ENCODE peak calls at places on chromosomes 1 and 21, in nine cellular contexts. B is neural progenitor cell; L is WERI-Rb-1; O is fibroblast of mammary gland; P is activated CD8-positive, alpha-beta T cell treated with anti-CD3 and anti-CD28 coated beads for 36 hours; V is fibroblast of pulmonary artery; I is PC-3; R is GM10248; U is cardiac fibroblast. Z is an unnamed sample.

GRCh38 chr1:109479901-109480300 is 3.8 kb upstream of the ATXN7L2 start:
- DNase-seq in B (no peak), L (no peak), O (no peak), P (no peak), V (no peak), I (no peak), R (no peak), U (no peak), Z (no peak)

GRCh38 chr1:93845554-93846150 is 33.4 kb downstream of the DNTTIP2 start:
- DNase-seq in B (peak), L (no peak), O (peak), P (peak), V (peak), I (peak), R (peak), U (peak), Z (peak)

GRCh38 chr1:237670296-237670695 is 220.4 kb downstream of the ZP4 start:
- DNase-seq in B (no peak), L (no peak), O (no peak), P (no peak), V (no peak), I (no peak), R (no peak), U (no peak), Z (no peak)

GRCh38 chr21:45623436-45623835 is 20.1 kb upstream of the PCBP3 start:
- DNase-seq in B (no peak), L (no peak), O (no peak), P (no peak), V (no peak), I (no peak), R (no peak), U (no peak), Z (no peak)

GRCh38 chr1:18913065-18913502 is 10.7 kb upstream of the ALDH4A1 start:
- DNase-seq in B (peak), L (peak), O (peak), P (peak), V (peak), I (peak), R (peak), U (peak), Z (peak)

GRCh38 chr1:156140879-156141707 is 12.3 kb upstream of the SEMA4A start:
- DNase-seq in B (peak), L (peak), O (peak), P (peak), V (no peak), I (no peak), R (no peak), U (no peak), Z (peak)

GRCh38 chr21:42561742-42562141 is 48.1 kb downstream of the SLC37A1 start:
- DNase-seq in B (no peak), L (no peak), O (no peak), P (no peak), V (no peak), I (no peak), R (peak), U (no peak), Z (peak)

GRCh38 chr1:183873642-183874041 is 68.7 kb downstream of the RGL1 start:
- DNase-seq in B (no peak), L (no peak), O (no peak), P (no peak), V (no peak), I (no peak), R (peak), U (no peak), Z (peak)

GRCh38 chr1:224181453-224181810 is 1.6 kb upstream of the DEGS1 start:
- DNase-seq in B (no peak), L (no peak), O (no peak), P (no peak), V (no peak), I (no peak), R (no peak), U (no peak), Z (no peak)

GRCh38 chr1:11857164-11857853 is 1.4 kb downstream of the NPPB start:
- DNase-seq in B (no peak), L (no peak), O (no peak), P (no peak), V (no peak), I (no peak), R (no peak), U (no peak), Z (no peak)

GRCh38 chr21:34878501-34878900 is 170.6 kb downstream of the RUNX1 start:
- DNase-seq in B (no peak), L (no peak), O (no peak), P (no peak), V (no peak), I (peak), R (no peak), U (no peak), Z (no peak)

GRCh38 chr21:16492892-16493291 is 763.1 kb downstream of the USP25 start:
- DNase-seq in B (no peak), L (no peak), O (no peak), P (no peak), V (no peak), I (no peak), R (no peak), U (no peak), Z (no peak)

GRCh38 chr1:15283500-15283899 is 36.5 kb downstream of the FHAD1 start:
- DNase-seq in B (no peak), L (peak), O (peak), P (no peak), V (no peak), I (peak), R (no peak), U (no peak), Z (no peak)

GRCh38 chr21:40923361-40923760 is 76.4 kb upstream of the DSCAM start:
- DNase-seq in B (no peak), L (no peak), O (no peak), P (no peak), V (no peak), I (no peak), R (no peak), U (no peak), Z (no peak)

GRCh38 chr1:69739181-69739580 is 171.5 kb downstream of the LRRC7 start:
- DNase-seq in B (peak), L (no peak), O (no peak), P (no peak), V (no peak), I (no peak), R (no peak), U (no peak), Z (no peak)

GRCh38 chr1:214362188-214362882 is 81.4 kb downstream of the SMYD2 start:
- DNase-seq in B (no peak), L (no peak), O (peak), P (no peak), V (peak), I (no peak), R (no peak), U (peak), Z (no peak)

GRCh38 chr1:21774835-21775541 is 8.0 kb downstream of the USP48 start:
- DNase-seq in B (no peak), L (no peak), O (no peak), P (no peak), V (no peak), I (no peak), R (no peak), U (no peak), Z (no peak)

GRCh38 chr1:221715321-221716169 is 26.3 kb downstream of the DUSP10 start:
- DNase-seq in B (peak), L (no peak), O (peak), P (no peak), V (no peak), I (peak), R (no peak), U (peak), Z (no peak)

GRCh38 chr1:81703352-81703735 is 97.4 kb upstream of the ADGRL2 start:
- DNase-seq in B (no peak), L (no peak), O (peak), P (no peak), V (peak), I (peak), R (no peak), U (peak), Z (no peak)

GRCh38 chr1:206463137-206463536 is 7.1 kb upstream of the IKBKE start:
- DNase-seq in B (no peak), L (no peak), O (no peak), P (peak), V (no peak), I (no peak), R (no peak), U (no peak), Z (no peak)

GRCh38 chr1:239812580-239812979 is 279.1 kb upstream of the FMN2 start:
- DNase-seq in B (no peak), L (no peak), O (no peak), P (no peak), V (no peak), I (no peak), R (no peak), U (no peak), Z (no peak)

GRCh38 chr1:23039308-23039826 is 20.1 kb downstream of the KDM1A start:
- DNase-seq in B (no peak), L (no peak), O (no peak), P (no peak), V (no peak), I (no peak), R (no peak), U (no peak), Z (no peak)

DNA sequence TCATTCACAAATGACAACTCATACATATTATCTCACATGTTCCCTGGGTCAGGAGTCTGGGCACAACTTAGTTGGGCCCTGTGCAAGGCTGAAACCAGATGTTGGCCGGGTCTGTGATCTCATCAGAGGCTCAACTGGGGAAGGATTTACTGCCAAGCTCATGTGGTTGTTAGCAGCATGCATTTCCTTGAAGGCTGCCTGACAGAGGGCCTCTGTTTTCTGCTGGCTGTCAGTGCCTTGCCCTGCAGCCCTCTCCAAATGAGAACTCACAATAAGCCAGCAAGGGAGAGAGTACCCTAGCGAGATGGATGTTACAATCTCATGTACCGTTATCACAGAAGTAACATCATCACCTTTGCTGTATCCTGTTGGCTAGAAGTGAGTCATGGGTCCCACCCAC is 23.9 kb downstream of the AJAP1 start:
- DNase-seq in B (no peak), L (no peak), O (no peak), P (no peak), V (no peak), I (no peak), R (no peak), U (no peak), Z (no peak)
- TF ChIP-seq CTCF in B (no peak), L (no peak), O (no peak), P (no peak), V (no peak), I (no peak), R (no peak), U (no peak), Z (no peak)

DNA sequence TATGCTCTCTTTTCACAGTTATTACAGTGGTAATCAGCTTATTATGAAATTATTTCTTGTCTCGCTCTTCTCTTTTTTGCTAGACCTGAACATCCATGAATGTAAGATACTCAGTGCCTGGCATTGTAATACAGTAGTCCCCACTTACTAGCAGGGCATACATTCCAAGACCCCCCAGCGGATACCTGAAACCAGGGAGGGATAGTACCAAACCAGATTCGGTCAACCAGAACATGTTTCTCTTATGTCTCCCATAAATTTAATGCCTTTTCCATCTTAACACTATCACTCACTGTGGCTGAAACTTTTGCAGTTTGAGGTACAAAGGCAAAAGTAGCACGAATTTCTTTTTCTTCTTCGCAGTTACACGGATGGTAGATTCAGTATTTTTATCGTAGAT is 24.6 kb upstream of the B3GALT2 start:
- DNase-seq in B (no peak), L (no peak), O (no peak), P (no peak), V (no peak), I (no peak), R (no peak), U (no peak), Z (no peak)
- TF ChIP-seq CTCF in B (no peak), L (no peak), O (no peak), P (no peak), V (no peak), I (no peak), R (no peak), U (no peak), Z (no peak)

GRCh38 chr21:28615276-28615675 is 377.4 kb downstream of the LTN1 start:
- DNase-seq in B (peak), L (no peak), O (peak), P (no peak), V (peak), I (peak), R (no peak), U (peak), Z (no peak)
- TF ChIP-seq CTCF in B (no peak), L (no peak), O (no peak), P (no peak), V (no peak), I (no peak), R (no peak), U (no peak), Z (no peak)

GRCh38 chr1:230715510-230715909 is 1.6 kb upstream of the AGT start:
- DNase-seq in B (no peak), L (no peak), O (peak), P (no peak), V (no peak), I (no peak), R (no peak), U (no peak), Z (no peak)
- TF ChIP-seq CTCF in B (no peak), L (peak), O (peak), P (no peak), V (no peak), I (peak), R (no peak), U (no peak), Z (no peak)

GRCh38 chr1:212773011-212773410 is 18.6 kb downstream of the NSL1 start:
- DNase-seq in B (no peak), L (no peak), O (no peak), P (no peak), V (no peak), I (no peak), R (no peak), U (no peak), Z (no peak)
- TF ChIP-seq CTCF in B (no peak), L (no peak), O (no peak), P (no peak), V (no peak), I (no peak), R (no peak), U (no peak), Z (no peak)

Z was measured in GM13976.